ENCODE peak calls at places on chromosomes 12 and 14, in four cellular contexts. M is A549, E is H1, D is HepG2. G is an unnamed sample.

GRCh38 chr12:79371226-79371625 is 319.5 kb downstream of the PAWR start:
- DNase-seq in D (no peak), M (no peak), E (no peak), G (no peak)

GRCh38 chr14:88384653-88385205 is 728 bp upstream of the SPATA7 start:
- DNase-seq in M (no peak), E (no peak), D (no peak), G (peak; percentile 6)

GRCh38 chr12:12934556-12934955 is 17.4 kb downstream of the GPRC5D start:
- DNase-seq in D (no peak), M (no peak), E (no peak), G (no peak)

GRCh38 chr14:76942288-76942778 is 86.2 kb downstream of the IRF2BPL start:
- DNase-seq in M (no peak), E (no peak), D (no peak), G (no peak)

GRCh38 chr12:108306014-108306501 is 33.1 kb downstream of the CMKLR1 start:
- DNase-seq in M (no peak), E (no peak), D (no peak), G (peak; percentile 21)

GRCh38 chr14:51094901-51095853 is at the start of gene TRIM9:
- DNase-seq in D (peak; percentile 81), M (peak; percentile 99), E (peak; percentile 98), G (no peak)

GRCh38 chr12:120652671-120653435 is 12.4 kb downstream of the CABP1 start:
- DNase-seq in M (no peak), D (no peak), E (no peak), G (no peak)

GRCh38 chr12:1357171-1357570 is 237.2 kb downstream of the FBXL14 start:
- DNase-seq in E (no peak), D (no peak), M (peak; percentile 10), G (no peak)

GRCh38 chr12:115383668-115384067 is 699.7 kb upstream of the TBX3 start:
- DNase-seq in D (no peak), M (peak; percentile 71), E (no peak), G (no peak)

GRCh38 chr12:110684322-110684836 is 4.5 kb downstream of the HVCN1 start:
- DNase-seq in E (no peak), D (no peak), M (no peak), G (no peak)

GRCh38 chr12:3869448-3869847 is 3.8 kb downstream of the PARP11 start:
- DNase-seq in M (no peak), D (no peak), E (no peak), G (no peak)

GRCh38 chr12:98515368-98516183 is at the start of gene TMPO:
- DNase-seq in D (peak; percentile 84), M (peak; percentile 95), E (peak; percentile 67), G (peak; percentile 98)

GRCh38 chr14:65229431-65230286 is 127.3 kb upstream of the MAX start:
- DNase-seq in D (peak; percentile 72), M (no peak), E (no peak), G (peak; percentile 21)
- TF ChIP-seq RNF2 in D (no peak), M (no peak), E (no peak), G (no peak)

DNA sequence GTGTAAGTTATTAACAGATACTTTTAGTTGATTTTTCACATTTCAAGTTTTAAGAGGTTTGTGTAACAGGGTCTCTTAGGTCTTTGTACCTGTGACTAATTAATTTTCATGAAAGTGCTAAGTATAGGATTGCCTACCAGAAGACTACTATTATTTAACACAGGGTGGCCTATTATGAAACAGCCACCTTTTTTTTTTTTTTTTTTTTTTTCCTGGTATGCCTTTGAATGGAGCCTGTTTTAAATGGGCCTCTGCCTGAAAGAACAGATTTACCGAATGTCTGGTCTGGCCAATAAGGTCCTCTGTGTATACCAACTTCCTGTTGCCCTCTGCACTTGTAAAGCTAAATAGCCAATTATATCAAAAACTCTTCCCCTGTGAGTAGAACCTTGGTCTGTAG is 62.5 kb downstream of the SLC38A6 start:
- DNase-seq in E (no peak), M (no peak), D (peak; percentile 8), G (no peak)
- TF ChIP-seq RNF2 in E (no peak), M (no peak), D (no peak), G (no peak)

DNA sequence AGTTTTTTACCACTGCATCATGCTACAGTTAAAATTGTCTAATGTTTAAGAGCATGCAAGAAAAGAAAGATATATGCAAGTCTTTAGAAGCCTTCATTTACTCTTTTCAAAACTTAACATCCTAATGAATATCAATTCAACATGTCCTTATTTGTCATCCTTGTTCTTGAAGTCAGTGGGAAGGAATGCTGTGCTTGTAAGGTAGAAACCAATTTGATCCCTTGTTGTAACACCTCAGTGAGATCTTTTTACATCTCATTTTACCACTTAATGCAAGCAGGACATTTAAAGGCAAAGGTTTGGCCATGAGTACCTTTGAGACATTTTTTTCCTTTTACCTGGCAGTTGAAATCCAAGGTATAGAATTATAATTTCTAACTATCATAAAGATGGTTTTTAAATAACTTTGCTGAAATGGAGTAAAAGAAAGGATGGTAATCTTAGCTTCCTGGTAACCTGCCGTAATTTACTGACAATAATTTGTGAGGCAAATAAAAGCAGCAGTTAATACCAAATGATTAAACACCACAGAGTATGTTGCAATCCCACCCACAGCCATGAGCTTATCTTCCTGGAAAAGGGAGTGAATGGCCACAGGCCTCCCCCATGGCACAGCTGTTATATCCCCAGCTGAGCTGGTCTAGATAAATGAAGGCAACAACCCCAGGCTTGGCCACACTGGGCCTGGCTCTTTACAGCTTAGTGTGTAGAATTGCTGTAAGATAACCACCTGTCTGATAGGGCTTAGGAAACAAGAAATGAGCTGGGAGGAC is 33.2 kb upstream of the STRN3 start:
- DNase-seq in M (peak; percentile 15), D (peak; percentile 70), E (no peak), G (peak; percentile 72)
- TF ChIP-seq RNF2 in M (no peak), D (no peak), E (no peak), G (peak; percentile 97)

GRCh38 chr14:75141967-75142366 is 15.1 kb upstream of the NEK9 start:
- DNase-seq in D (peak; percentile 42), E (no peak), M (peak; percentile 55), G (peak; percentile 13)
- TF ChIP-seq RNF2 in D (no peak), E (no peak), M (no peak), G (no peak)

DNA sequence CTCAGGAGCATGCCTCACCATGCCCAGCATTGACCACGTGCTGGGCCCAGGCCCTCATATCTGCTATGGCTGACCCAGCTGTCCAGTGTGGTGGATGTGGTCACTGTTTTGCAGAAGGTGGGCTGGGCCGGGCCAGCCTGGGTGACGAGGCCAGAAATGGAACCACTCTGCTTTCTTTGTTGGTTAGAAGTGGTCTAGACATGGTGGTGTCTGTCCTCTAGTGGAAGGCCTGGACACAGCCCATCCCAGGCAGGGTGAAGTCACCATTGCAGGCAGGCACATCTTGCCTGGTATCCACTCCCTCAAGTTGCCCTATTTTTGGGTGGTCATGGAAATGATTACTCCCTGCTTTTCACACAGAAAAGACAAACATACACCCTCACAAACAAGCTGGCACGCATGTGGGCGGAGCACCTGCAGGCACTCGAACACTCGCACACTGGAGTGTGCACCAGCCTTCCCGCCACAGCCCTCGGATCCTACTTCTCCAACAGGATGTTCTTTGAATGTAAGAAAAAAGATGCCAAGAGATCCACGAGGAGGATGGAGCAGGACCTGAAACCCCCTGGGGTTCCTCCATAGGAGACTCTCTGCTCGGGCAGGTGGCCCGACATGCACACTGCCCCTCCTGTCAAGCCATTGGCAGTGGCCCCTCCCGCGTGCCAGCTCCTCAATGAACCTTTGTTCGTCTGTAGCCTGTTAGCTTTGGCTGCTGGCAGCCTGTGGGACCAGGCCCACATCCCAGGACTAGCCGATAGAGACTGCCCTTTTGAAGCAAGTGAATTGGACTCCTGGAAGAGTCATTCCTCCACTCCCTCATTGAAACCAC is 38.4 kb downstream of the MLXIP start:
- DNase-seq in E (no peak), M (peak; percentile 42), D (no peak), G (no peak)
- TF ChIP-seq RNF2 in E (no peak), M (no peak), D (no peak), G (no peak)

GRCh38 chr14:53953828-53954550 is 2.6 kb downstream of the BMP4 start:
- DNase-seq in E (no peak), M (peak; percentile 32), D (peak; percentile 24), G (no peak)

GRCh38 chr14:53955234-53955556 is 1.4 kb downstream of the BMP4 start:
- DNase-seq in D (no peak), M (no peak), E (no peak), G (no peak)

GRCh38 chr14:53953002-53953827 is 3.4 kb downstream of the BMP4 start:
- DNase-seq in M (peak; percentile 64), D (peak; percentile 69), E (no peak), G (peak; percentile 4)

GRCh38 chr14:53955671-53956426 is 776 bp downstream of the BMP4 start:
- DNase-seq in D (peak; percentile 37), M (peak; percentile 44), E (no peak), G (no peak)

GRCh38 chr14:53954551-53955233 is 1.9 kb downstream of the BMP4 start:
- DNase-seq in M (peak; percentile 21), D (no peak), E (no peak), G (no peak)
- TF ChIP-seq RNF2 in M (no peak), D (no peak), E (peak; percentile 84), G (no peak)